ENCODE peak calls at places on chromosomes 6 and 20, in seven cellular contexts. One of them, this sample, is unnamed.

GRCh38 chr6:79671605-79672266 is 40.6 kb downstream of the SH3BGRL2 start:
- DNase-seq in mucosa of descending colon: peak; percentile 93
- DNase-seq in left lung: peak; percentile 69
- DNase-seq in CD4-positive, alpha-beta T cell: peak; percentile 1
- DNase-seq in fibroblast of lung: peak; percentile 64
- DNase-seq in H9: peak; percentile 31
- DNase-seq in CD8-positive, alpha-beta T cell: peak; percentile 42
- DNase-seq in this sample: no peak

GRCh38 chr20:34923414-34923813 is 32.2 kb downstream of the GSS start:
- DNase-seq in mucosa of descending colon: no peak
- DNase-seq in left lung: no peak
- DNase-seq in CD4-positive, alpha-beta T cell: no peak
- DNase-seq in fibroblast of lung: no peak
- DNase-seq in H9: no peak
- DNase-seq in CD8-positive, alpha-beta T cell: no peak
- DNase-seq in this sample: no peak

GRCh38 chr20:57266251-57267157 is at the start of gene BMP7:
- DNase-seq in mucosa of descending colon: no peak
- DNase-seq in left lung: no peak
- DNase-seq in CD4-positive, alpha-beta T cell: no peak
- DNase-seq in fibroblast of lung: peak; percentile 16
- DNase-seq in H9: peak; percentile 70
- DNase-seq in CD8-positive, alpha-beta T cell: no peak
- DNase-seq in this sample: no peak

GRCh38 chr20:1402149-1402548 is 9.3 kb upstream of the FKBP1A start:
- DNase-seq in mucosa of descending colon: no peak
- DNase-seq in left lung: no peak
- DNase-seq in CD4-positive, alpha-beta T cell: no peak
- DNase-seq in fibroblast of lung: peak; percentile 76
- DNase-seq in H9: no peak
- DNase-seq in CD8-positive, alpha-beta T cell: no peak
- DNase-seq in this sample: no peak

GRCh38 chr6:124676033-124676432 is 286.2 kb upstream of the RNF217 start:
- DNase-seq in mucosa of descending colon: no peak
- DNase-seq in left lung: no peak
- DNase-seq in CD4-positive, alpha-beta T cell: no peak
- DNase-seq in fibroblast of lung: peak; percentile 84
- DNase-seq in H9: no peak
- DNase-seq in CD8-positive, alpha-beta T cell: no peak
- DNase-seq in this sample: no peak

GRCh38 chr6:122956376-122956775 is 39.7 kb upstream of the CLVS2 start:
- DNase-seq in mucosa of descending colon: no peak
- DNase-seq in left lung: no peak
- DNase-seq in CD4-positive, alpha-beta T cell: no peak
- DNase-seq in fibroblast of lung: no peak
- DNase-seq in H9: peak; percentile 34
- DNase-seq in CD8-positive, alpha-beta T cell: no peak
- DNase-seq in this sample: no peak

GRCh38 chr6:126033696-126034095 is 47.4 kb downstream of the TRMT11 start:
- DNase-seq in mucosa of descending colon: peak; percentile 69
- DNase-seq in left lung: no peak
- DNase-seq in CD4-positive, alpha-beta T cell: no peak
- DNase-seq in fibroblast of lung: peak; percentile 93
- DNase-seq in H9: no peak
- DNase-seq in CD8-positive, alpha-beta T cell: no peak
- DNase-seq in this sample: no peak

GRCh38 chr6:134464690-134465411 is 146.9 kb upstream of the SGK1 start:
- DNase-seq in mucosa of descending colon: no peak
- DNase-seq in left lung: no peak
- DNase-seq in CD4-positive, alpha-beta T cell: no peak
- DNase-seq in fibroblast of lung: peak; percentile 97
- DNase-seq in H9: no peak
- DNase-seq in CD8-positive, alpha-beta T cell: no peak
- DNase-seq in this sample: no peak

GRCh38 chr6:119226089-119226488 is 123.5 kb downstream of the MAN1A1 start:
- DNase-seq in mucosa of descending colon: no peak
- DNase-seq in left lung: no peak
- DNase-seq in CD4-positive, alpha-beta T cell: no peak
- DNase-seq in fibroblast of lung: no peak
- DNase-seq in H9: no peak
- DNase-seq in CD8-positive, alpha-beta T cell: no peak
- DNase-seq in this sample: no peak

GRCh38 chr6:167470836-167471547 is 146.1 kb downstream of the TTLL2 start:
- DNase-seq in mucosa of descending colon: no peak
- DNase-seq in left lung: no peak
- DNase-seq in CD4-positive, alpha-beta T cell: no peak
- DNase-seq in fibroblast of lung: no peak
- DNase-seq in H9: no peak
- DNase-seq in CD8-positive, alpha-beta T cell: no peak
- DNase-seq in this sample: no peak
- H3K9me3 ChIP-seq in mucosa of descending colon: no peaks in the 10 kb centered on the region
- H3K9me3 ChIP-seq in left lung: no peaks in the 10 kb centered on the region
- H3K9me3 ChIP-seq in CD4-positive, alpha-beta T cell: no peaks in the 10 kb centered on the region
- H3K9me3 ChIP-seq in fibroblast of lung: no peaks in the 10 kb centered on the region
- H3K9me3 ChIP-seq in H9: no peaks in the 10 kb centered on the region
- H3K9me3 ChIP-seq in CD8-positive, alpha-beta T cell: no peaks in the 10 kb centered on the region
- H3K9me3 ChIP-seq in this sample: no peaks in the 10 kb centered on the region

DNA sequence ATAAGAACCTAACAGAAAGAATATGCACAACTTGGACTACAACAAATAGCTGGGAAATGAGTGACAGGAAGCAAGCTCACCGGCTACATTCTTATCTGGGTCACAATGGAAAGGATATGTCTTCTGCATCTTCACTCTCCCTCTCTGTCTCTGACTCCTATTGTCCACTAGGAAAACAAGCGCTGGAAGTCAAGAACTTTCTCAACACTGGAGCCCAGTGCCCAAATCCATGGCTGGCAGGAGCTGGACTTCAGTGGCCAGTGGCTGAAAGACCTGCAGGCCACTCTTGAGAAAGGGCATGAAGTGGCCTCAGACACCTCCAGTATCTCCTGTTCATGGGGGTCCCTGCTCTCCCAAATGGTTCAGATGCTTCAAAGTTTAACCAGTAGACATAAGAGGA is 62.0 kb downstream of the FAM50B start:
- DNase-seq in mucosa of descending colon: no peak
- DNase-seq in left lung: no peak
- DNase-seq in CD4-positive, alpha-beta T cell: no peak
- DNase-seq in fibroblast of lung: no peak
- DNase-seq in H9: peak; percentile 9
- DNase-seq in CD8-positive, alpha-beta T cell: no peak
- DNase-seq in this sample: no peak
- H3K9me3 ChIP-seq in mucosa of descending colon: no peaks in the 10 kb centered on the region
- H3K9me3 ChIP-seq in left lung: no peaks in the 10 kb centered on the region
- H3K9me3 ChIP-seq in CD4-positive, alpha-beta T cell: no peaks in the 10 kb centered on the region
- H3K9me3 ChIP-seq in fibroblast of lung: no peaks in the 10 kb centered on the region
- H3K9me3 ChIP-seq in H9: no peaks in the 10 kb centered on the region
- H3K9me3 ChIP-seq in CD8-positive, alpha-beta T cell: no peaks in the 10 kb centered on the region
- H3K9me3 ChIP-seq in this sample: no peaks in the 10 kb centered on the region

GRCh38 chr6:31110825-31111582 is 1.4 kb downstream of the C6orf15 start:
- DNase-seq in mucosa of descending colon: no peak
- DNase-seq in left lung: no peak
- DNase-seq in CD4-positive, alpha-beta T cell: no peak
- DNase-seq in fibroblast of lung: no peak
- DNase-seq in H9: peak; percentile 58
- DNase-seq in CD8-positive, alpha-beta T cell: no peak
- DNase-seq in this sample: no peak

GRCh38 chr6:31112478-31112877 is at the start of gene C6orf15:
- DNase-seq in mucosa of descending colon: no peak
- DNase-seq in left lung: no peak
- DNase-seq in CD4-positive, alpha-beta T cell: no peak
- DNase-seq in fibroblast of lung: no peak
- DNase-seq in H9: no peak
- DNase-seq in CD8-positive, alpha-beta T cell: no peak
- DNase-seq in this sample: no peak

GRCh38 chr6:31103136-31103535 is 9.2 kb downstream of the C6orf15 start:
- DNase-seq in mucosa of descending colon: no peak
- DNase-seq in left lung: no peak
- DNase-seq in CD4-positive, alpha-beta T cell: no peak
- DNase-seq in fibroblast of lung: no peak
- DNase-seq in H9: no peak
- DNase-seq in CD8-positive, alpha-beta T cell: no peak
- DNase-seq in this sample: no peak

GRCh38 chr6:31111712-31112111 is 663 bp downstream of the C6orf15 start:
- DNase-seq in mucosa of descending colon: no peak
- DNase-seq in left lung: no peak
- DNase-seq in CD4-positive, alpha-beta T cell: no peak
- DNase-seq in fibroblast of lung: no peak
- DNase-seq in H9: no peak
- DNase-seq in CD8-positive, alpha-beta T cell: no peak
- DNase-seq in this sample: no peak

DNA sequence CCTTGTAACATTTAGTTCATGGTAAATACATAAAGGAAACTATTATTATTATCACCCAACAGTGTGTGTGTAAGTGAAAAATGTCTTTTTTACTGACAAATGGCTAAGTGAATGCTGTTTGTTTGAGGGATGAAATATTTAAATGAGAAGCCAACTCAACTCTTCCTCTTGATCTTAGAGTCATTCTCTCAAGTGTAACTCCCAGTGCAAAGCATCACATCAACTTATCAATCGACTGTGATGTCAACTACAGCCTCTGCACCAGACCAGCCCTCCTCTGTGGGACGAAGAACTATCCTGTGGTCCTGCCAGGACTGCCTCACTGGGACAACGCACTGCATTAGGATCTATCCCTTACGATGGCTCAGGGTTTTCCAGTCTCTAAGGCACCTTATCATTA is 5.3 kb downstream of the C6orf15 start:
- DNase-seq in mucosa of descending colon: no peak
- DNase-seq in left lung: no peak
- DNase-seq in CD4-positive, alpha-beta T cell: no peak
- DNase-seq in fibroblast of lung: no peak
- DNase-seq in H9: no peak
- DNase-seq in CD8-positive, alpha-beta T cell: no peak
- DNase-seq in this sample: no peak
- H3K9me3 ChIP-seq in mucosa of descending colon: no peaks in the 10 kb centered on the region
- H3K9me3 ChIP-seq in left lung: no peaks in the 10 kb centered on the region
- H3K9me3 ChIP-seq in CD4-positive, alpha-beta T cell: no peaks in the 10 kb centered on the region
- H3K9me3 ChIP-seq in fibroblast of lung: no peaks in the 10 kb centered on the region
- H3K9me3 ChIP-seq in H9: no peaks in the 10 kb centered on the region
- H3K9me3 ChIP-seq in CD8-positive, alpha-beta T cell: no peaks in the 10 kb centered on the region
- H3K9me3 ChIP-seq in this sample: no peaks in the 10 kb centered on the region

GRCh38 chr6:23307516-23307915 is 738.1 kb downstream of the HDGFL1 start:
- DNase-seq in mucosa of descending colon: no peak
- DNase-seq in left lung: no peak
- DNase-seq in CD4-positive, alpha-beta T cell: no peak
- DNase-seq in fibroblast of lung: no peak
- DNase-seq in H9: no peak
- DNase-seq in CD8-positive, alpha-beta T cell: no peak
- DNase-seq in this sample: no peak
- H3K9me3 ChIP-seq in mucosa of descending colon: peaks cover 3% of the 10 kb centered on the region
- H3K9me3 ChIP-seq in left lung: no peaks in the 10 kb centered on the region
- H3K9me3 ChIP-seq in CD4-positive, alpha-beta T cell: no peaks in the 10 kb centered on the region
- H3K9me3 ChIP-seq in fibroblast of lung: no peaks in the 10 kb centered on the region
- H3K9me3 ChIP-seq in H9: no peaks in the 10 kb centered on the region
- H3K9me3 ChIP-seq in CD8-positive, alpha-beta T cell: no peaks in the 10 kb centered on the region
- H3K9me3 ChIP-seq in this sample: no peaks in the 10 kb centered on the region

GRCh38 chr20:29300579-29301551 is 1956.6 kb upstream of the DEFB115 start:
- DNase-seq in mucosa of descending colon: no peak
- DNase-seq in left lung: no peak
- DNase-seq in CD4-positive, alpha-beta T cell: no peak
- DNase-seq in fibroblast of lung: no peak
- DNase-seq in H9: no peak
- DNase-seq in CD8-positive, alpha-beta T cell: no peak
- DNase-seq in this sample: no peak
- H3K9me3 ChIP-seq in mucosa of descending colon: peaks cover 77% of the 10 kb centered on the region
- H3K9me3 ChIP-seq in left lung: no peaks in the 10 kb centered on the region
- H3K9me3 ChIP-seq in CD4-positive, alpha-beta T cell: peaks cover 13% of the 10 kb centered on the region
- H3K9me3 ChIP-seq in fibroblast of lung: no peaks in the 10 kb centered on the region
- H3K9me3 ChIP-seq in H9: peaks cover 64% of the 10 kb centered on the region
- H3K9me3 ChIP-seq in CD8-positive, alpha-beta T cell: no peaks in the 10 kb centered on the region
- H3K9me3 ChIP-seq in this sample: no peaks in the 10 kb centered on the region

GRCh38 chr6:23343610-23344306 is 774.4 kb downstream of the HDGFL1 start:
- DNase-seq in mucosa of descending colon: no peak
- DNase-seq in left lung: no peak
- DNase-seq in CD4-positive, alpha-beta T cell: no peak
- DNase-seq in fibroblast of lung: no peak
- DNase-seq in H9: no peak
- DNase-seq in CD8-positive, alpha-beta T cell: no peak
- DNase-seq in this sample: no peak
- H3K9me3 ChIP-seq in mucosa of descending colon: no peaks in the 10 kb centered on the region
- H3K9me3 ChIP-seq in left lung: no peaks in the 10 kb centered on the region
- H3K9me3 ChIP-seq in CD4-positive, alpha-beta T cell: no peaks in the 10 kb centered on the region
- H3K9me3 ChIP-seq in fibroblast of lung: no peaks in the 10 kb centered on the region
- H3K9me3 ChIP-seq in H9: no peaks in the 10 kb centered on the region
- H3K9me3 ChIP-seq in CD8-positive, alpha-beta T cell: no peaks in the 10 kb centered on the region
- H3K9me3 ChIP-seq in this sample: no peaks in the 10 kb centered on the region

GRCh38 chr6:1832844-1833787 is 223.4 kb downstream of the FOXC1 start:
- DNase-seq in mucosa of descending colon: peak; percentile 74
- DNase-seq in left lung: peak; percentile 43
- DNase-seq in CD4-positive, alpha-beta T cell: no peak
- DNase-seq in fibroblast of lung: peak; percentile 60
- DNase-seq in H9: no peak
- DNase-seq in CD8-positive, alpha-beta T cell: no peak
- DNase-seq in this sample: no peak
- H3K9me3 ChIP-seq in mucosa of descending colon: peaks cover 3% of the 10 kb centered on the region
- H3K9me3 ChIP-seq in left lung: no peaks in the 10 kb centered on the region
- H3K9me3 ChIP-seq in CD4-positive, alpha-beta T cell: peaks cover 10% of the 10 kb centered on the region
- H3K9me3 ChIP-seq in fibroblast of lung: no peaks in the 10 kb centered on the region
- H3K9me3 ChIP-seq in H9: no peaks in the 10 kb centered on the region
- H3K9me3 ChIP-seq in CD8-positive, alpha-beta T cell: peaks cover 3% of the 10 kb centered on the region
- H3K9me3 ChIP-seq in this sample: peaks cover 3% of the 10 kb centered on the region

GRCh38 chr6:40000964-40001515 is 66.8 kb upstream of the MOCS1 start:
- DNase-seq in mucosa of descending colon: no peak
- DNase-seq in left lung: no peak
- DNase-seq in CD4-positive, alpha-beta T cell: no peak
- DNase-seq in fibroblast of lung: no peak
- DNase-seq in H9: no peak
- DNase-seq in CD8-positive, alpha-beta T cell: no peak
- DNase-seq in this sample: no peak

GRCh38 chr6:39997101-39997635 is 62.9 kb upstream of the MOCS1 start:
- DNase-seq in mucosa of descending colon: no peak
- DNase-seq in left lung: no peak
- DNase-seq in CD4-positive, alpha-beta T cell: no peak
- DNase-seq in fibroblast of lung: no peak
- DNase-seq in H9: no peak
- DNase-seq in CD8-positive, alpha-beta T cell: no peak
- DNase-seq in this sample: no peak

GRCh38 chr6:39995633-39996032 is 61.4 kb upstream of the MOCS1 start:
- DNase-seq in mucosa of descending colon: peak; percentile 45
- DNase-seq in left lung: no peak
- DNase-seq in CD4-positive, alpha-beta T cell: no peak
- DNase-seq in fibroblast of lung: no peak
- DNase-seq in H9: no peak
- DNase-seq in CD8-positive, alpha-beta T cell: no peak
- DNase-seq in this sample: no peak

GRCh38 chr6:39999006-39999867 is 65.0 kb upstream of the MOCS1 start:
- DNase-seq in mucosa of descending colon: no peak
- DNase-seq in left lung: no peak
- DNase-seq in CD4-positive, alpha-beta T cell: no peak
- DNase-seq in fibroblast of lung: no peak
- DNase-seq in H9: no peak
- DNase-seq in CD8-positive, alpha-beta T cell: no peak
- DNase-seq in this sample: no peak

GRCh38 chr6:39998126-39998525 is 63.9 kb upstream of the MOCS1 start:
- DNase-seq in mucosa of descending colon: no peak
- DNase-seq in left lung: no peak
- DNase-seq in CD4-positive, alpha-beta T cell: no peak
- DNase-seq in fibroblast of lung: no peak
- DNase-seq in H9: no peak
- DNase-seq in CD8-positive, alpha-beta T cell: no peak
- DNase-seq in this sample: no peak
- H3K9me3 ChIP-seq in mucosa of descending colon: peaks cover 23% of the 10 kb centered on the region
- H3K9me3 ChIP-seq in left lung: no peaks in the 10 kb centered on the region
- H3K9me3 ChIP-seq in CD4-positive, alpha-beta T cell: peaks cover 22% of the 10 kb centered on the region
- H3K9me3 ChIP-seq in fibroblast of lung: no peaks in the 10 kb centered on the region
- H3K9me3 ChIP-seq in H9: peaks cover 27% of the 10 kb centered on the region
- H3K9me3 ChIP-seq in CD8-positive, alpha-beta T cell: no peaks in the 10 kb centered on the region
- H3K9me3 ChIP-seq in this sample: no peaks in the 10 kb centered on the region